ENCODE peak calls at places on chromosomes 6 and 20, in nine cellular contexts. One of them, this sample, is unnamed.

GRCh38 chr6:12548526-12548925 is 168.0 kb upstream of the PHACTR1 start:
- DNase-seq in body of pancreas: no peak
- DNase-seq in progenitor cell of endocrine pancreas: no peak
- DNase-seq in RWPE1: no peak
- DNase-seq in bronchial epithelial cell: no peak
- DNase-seq in cardiac muscle cell: peak
- DNase-seq in kidney epithelial cell: no peak
- DNase-seq in astrocyte of the spinal cord: peak
- DNase-seq in breast epithelium: no peak
- DNase-seq in this sample: no peak

GRCh38 chr6:154615483-154616025 is 105.1 kb upstream of the CNKSR3 start:
- DNase-seq in body of pancreas: peak
- DNase-seq in progenitor cell of endocrine pancreas: no peak
- DNase-seq in RWPE1: peak
- DNase-seq in bronchial epithelial cell: peak
- DNase-seq in cardiac muscle cell: peak
- DNase-seq in kidney epithelial cell: peak
- DNase-seq in astrocyte of the spinal cord: peak
- DNase-seq in breast epithelium: peak
- DNase-seq in this sample: no peak

GRCh38 chr6:3389390-3390167 is 67.3 kb downstream of the SLC22A23 start:
- DNase-seq in body of pancreas: no peak
- DNase-seq in progenitor cell of endocrine pancreas: no peak
- DNase-seq in RWPE1: peak
- DNase-seq in bronchial epithelial cell: no peak
- DNase-seq in cardiac muscle cell: peak
- DNase-seq in kidney epithelial cell: no peak
- DNase-seq in astrocyte of the spinal cord: peak
- DNase-seq in breast epithelium: peak
- DNase-seq in this sample: no peak

GRCh38 chr6:44067073-44067759 is 60.0 kb downstream of the MRPL14 start:
- DNase-seq in body of pancreas: no peak
- DNase-seq in progenitor cell of endocrine pancreas: no peak
- DNase-seq in RWPE1: no peak
- DNase-seq in bronchial epithelial cell: no peak
- DNase-seq in cardiac muscle cell: no peak
- DNase-seq in kidney epithelial cell: no peak
- DNase-seq in astrocyte of the spinal cord: no peak
- DNase-seq in breast epithelium: no peak
- DNase-seq in this sample: no peak

GRCh38 chr20:42308980-42309524 is 690.9 kb upstream of the CHD6 start:
- DNase-seq in body of pancreas: no peak
- DNase-seq in progenitor cell of endocrine pancreas: no peak
- DNase-seq in RWPE1: no peak
- DNase-seq in bronchial epithelial cell: no peak
- DNase-seq in cardiac muscle cell: no peak
- DNase-seq in kidney epithelial cell: no peak
- DNase-seq in astrocyte of the spinal cord: no peak
- DNase-seq in breast epithelium: no peak
- DNase-seq in this sample: no peak

GRCh38 chr6:2072450-2072849 is 173.0 kb downstream of the GMDS start:
- DNase-seq in body of pancreas: no peak
- DNase-seq in progenitor cell of endocrine pancreas: no peak
- DNase-seq in RWPE1: no peak
- DNase-seq in bronchial epithelial cell: no peak
- DNase-seq in cardiac muscle cell: peak
- DNase-seq in kidney epithelial cell: no peak
- DNase-seq in astrocyte of the spinal cord: peak
- DNase-seq in breast epithelium: no peak
- DNase-seq in this sample: no peak

GRCh38 chr6:145332001-145332400 is 403.3 kb downstream of the EPM2A start:
- DNase-seq in body of pancreas: no peak
- DNase-seq in progenitor cell of endocrine pancreas: no peak
- DNase-seq in RWPE1: peak
- DNase-seq in bronchial epithelial cell: peak
- DNase-seq in cardiac muscle cell: no peak
- DNase-seq in kidney epithelial cell: no peak
- DNase-seq in astrocyte of the spinal cord: no peak
- DNase-seq in breast epithelium: no peak
- DNase-seq in this sample: no peak

GRCh38 chr6:33904050-33904827 is 100.4 kb upstream of the MLN start:
- DNase-seq in body of pancreas: peak
- DNase-seq in progenitor cell of endocrine pancreas: no peak
- DNase-seq in RWPE1: no peak
- DNase-seq in bronchial epithelial cell: no peak
- DNase-seq in cardiac muscle cell: no peak
- DNase-seq in kidney epithelial cell: no peak
- DNase-seq in astrocyte of the spinal cord: no peak
- DNase-seq in breast epithelium: peak
- DNase-seq in this sample: no peak

GRCh38 chr20:35174458-35175216 is 2.8 kb downstream of the PROCR start:
- DNase-seq in body of pancreas: peak
- DNase-seq in progenitor cell of endocrine pancreas: no peak
- DNase-seq in RWPE1: peak
- DNase-seq in bronchial epithelial cell: no peak
- DNase-seq in cardiac muscle cell: no peak
- DNase-seq in kidney epithelial cell: no peak
- DNase-seq in astrocyte of the spinal cord: no peak
- DNase-seq in breast epithelium: no peak
- DNase-seq in this sample: no peak

GRCh38 chr6:56804996-56805395 is 149.9 kb upstream of the BEND6 start:
- DNase-seq in body of pancreas: no peak
- DNase-seq in progenitor cell of endocrine pancreas: no peak
- DNase-seq in RWPE1: peak
- DNase-seq in bronchial epithelial cell: peak
- DNase-seq in cardiac muscle cell: peak
- DNase-seq in kidney epithelial cell: no peak
- DNase-seq in astrocyte of the spinal cord: peak
- DNase-seq in breast epithelium: no peak
- DNase-seq in this sample: no peak

DNA sequence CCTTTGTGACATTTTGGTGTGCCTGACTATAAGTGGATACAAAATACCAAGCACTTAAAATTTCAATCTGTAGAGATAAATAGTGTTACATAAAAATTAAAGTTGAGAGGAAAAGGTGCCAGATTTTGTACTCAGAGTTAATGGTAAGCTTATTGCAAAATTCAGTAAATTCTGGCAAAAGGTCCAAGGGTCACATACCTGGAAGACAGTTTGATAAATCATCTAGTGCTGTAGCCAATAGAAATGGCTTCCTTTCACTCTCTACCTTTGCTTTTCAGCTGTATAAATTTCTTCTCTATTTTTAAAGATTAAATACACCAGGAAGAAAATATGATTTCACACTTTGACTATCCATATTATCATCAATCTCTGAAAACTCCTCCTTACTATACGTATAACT is 690.2 kb upstream of the NRSN1 start:
- DNase-seq in body of pancreas: no peak
- DNase-seq in progenitor cell of endocrine pancreas: no peak
- DNase-seq in RWPE1: no peak
- DNase-seq in bronchial epithelial cell: no peak
- DNase-seq in cardiac muscle cell: no peak
- DNase-seq in kidney epithelial cell: no peak
- DNase-seq in astrocyte of the spinal cord: no peak
- DNase-seq in breast epithelium: no peak
- DNase-seq in this sample: no peak
- TF ChIP-seq CTCF in body of pancreas: no peak
- TF ChIP-seq CTCF in progenitor cell of endocrine pancreas: no peak
- TF ChIP-seq CTCF in RWPE1: no peak
- TF ChIP-seq CTCF in bronchial epithelial cell: no peak
- TF ChIP-seq CTCF in cardiac muscle cell: no peak
- TF ChIP-seq CTCF in kidney epithelial cell: no peak
- TF ChIP-seq CTCF in astrocyte of the spinal cord: no peak
- TF ChIP-seq CTCF in breast epithelium: no peak
- TF ChIP-seq CTCF in this sample: no peak

GRCh38 chr20:51143652-51144051 is 120.7 kb upstream of the KCNG1 start:
- DNase-seq in body of pancreas: no peak
- DNase-seq in progenitor cell of endocrine pancreas: no peak
- DNase-seq in RWPE1: no peak
- DNase-seq in bronchial epithelial cell: no peak
- DNase-seq in cardiac muscle cell: no peak
- DNase-seq in kidney epithelial cell: no peak
- DNase-seq in astrocyte of the spinal cord: no peak
- DNase-seq in breast epithelium: no peak
- DNase-seq in this sample: no peak

GRCh38 chr20:51138576-51138975 is 115.7 kb upstream of the KCNG1 start:
- DNase-seq in body of pancreas: no peak
- DNase-seq in progenitor cell of endocrine pancreas: no peak
- DNase-seq in RWPE1: no peak
- DNase-seq in bronchial epithelial cell: no peak
- DNase-seq in cardiac muscle cell: no peak
- DNase-seq in kidney epithelial cell: no peak
- DNase-seq in astrocyte of the spinal cord: no peak
- DNase-seq in breast epithelium: no peak
- DNase-seq in this sample: no peak

GRCh38 chr20:51142448-51142847 is 119.5 kb upstream of the KCNG1 start:
- DNase-seq in body of pancreas: no peak
- DNase-seq in progenitor cell of endocrine pancreas: no peak
- DNase-seq in RWPE1: no peak
- DNase-seq in bronchial epithelial cell: peak
- DNase-seq in cardiac muscle cell: no peak
- DNase-seq in kidney epithelial cell: no peak
- DNase-seq in astrocyte of the spinal cord: no peak
- DNase-seq in breast epithelium: no peak
- DNase-seq in this sample: no peak

GRCh38 chr20:51140671-51141070 is 117.8 kb upstream of the KCNG1 start:
- DNase-seq in body of pancreas: no peak
- DNase-seq in progenitor cell of endocrine pancreas: no peak
- DNase-seq in RWPE1: no peak
- DNase-seq in bronchial epithelial cell: no peak
- DNase-seq in cardiac muscle cell: no peak
- DNase-seq in kidney epithelial cell: no peak
- DNase-seq in astrocyte of the spinal cord: no peak
- DNase-seq in breast epithelium: no peak
- DNase-seq in this sample: no peak

DNA sequence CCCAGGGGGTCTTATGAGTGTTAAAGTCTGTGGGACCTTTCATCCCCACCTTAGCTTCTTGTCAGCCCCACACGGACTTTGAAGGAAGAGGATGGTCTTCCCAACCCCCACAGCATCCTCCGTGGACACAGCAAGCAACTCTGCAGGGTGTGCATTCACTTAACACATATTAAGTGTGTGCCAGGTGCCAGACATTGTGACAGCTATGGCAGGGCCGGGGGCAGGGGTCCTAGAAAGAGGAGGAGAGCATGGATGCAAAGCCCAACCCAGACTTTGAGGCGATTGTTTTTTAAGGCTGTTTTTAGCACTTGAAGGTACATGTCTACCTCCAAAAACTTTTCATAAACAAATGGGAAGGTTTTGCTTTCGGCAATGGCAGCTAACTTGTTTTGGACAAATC is 121.6 kb upstream of the KCNG1 start:
- DNase-seq in body of pancreas: no peak
- DNase-seq in progenitor cell of endocrine pancreas: no peak
- DNase-seq in RWPE1: no peak
- DNase-seq in bronchial epithelial cell: no peak
- DNase-seq in cardiac muscle cell: no peak
- DNase-seq in kidney epithelial cell: no peak
- DNase-seq in astrocyte of the spinal cord: no peak
- DNase-seq in breast epithelium: no peak
- DNase-seq in this sample: no peak
- TF ChIP-seq CTCF in body of pancreas: no peak
- TF ChIP-seq CTCF in progenitor cell of endocrine pancreas: no peak
- TF ChIP-seq CTCF in RWPE1: no peak
- TF ChIP-seq CTCF in bronchial epithelial cell: no peak
- TF ChIP-seq CTCF in cardiac muscle cell: no peak
- TF ChIP-seq CTCF in kidney epithelial cell: no peak
- TF ChIP-seq CTCF in astrocyte of the spinal cord: no peak
- TF ChIP-seq CTCF in breast epithelium: no peak
- TF ChIP-seq CTCF in this sample: no peak

GRCh38 chr6:135087403-135087802 is 32.8 kb upstream of the HBS1L start:
- DNase-seq in body of pancreas: no peak
- DNase-seq in progenitor cell of endocrine pancreas: no peak
- DNase-seq in RWPE1: no peak
- DNase-seq in bronchial epithelial cell: no peak
- DNase-seq in cardiac muscle cell: no peak
- DNase-seq in kidney epithelial cell: no peak
- DNase-seq in astrocyte of the spinal cord: no peak
- DNase-seq in breast epithelium: no peak
- DNase-seq in this sample: no peak
- TF ChIP-seq CTCF in body of pancreas: no peak
- TF ChIP-seq CTCF in progenitor cell of endocrine pancreas: no peak
- TF ChIP-seq CTCF in RWPE1: no peak
- TF ChIP-seq CTCF in bronchial epithelial cell: no peak
- TF ChIP-seq CTCF in cardiac muscle cell: peak
- TF ChIP-seq CTCF in kidney epithelial cell: peak
- TF ChIP-seq CTCF in astrocyte of the spinal cord: peak
- TF ChIP-seq CTCF in breast epithelium: no peak
- TF ChIP-seq CTCF in this sample: no peak

GRCh38 chr20:51763965-51764602 is 4.1 kb downstream of the ATP9A start:
- DNase-seq in body of pancreas: no peak
- DNase-seq in progenitor cell of endocrine pancreas: no peak
- DNase-seq in RWPE1: no peak
- DNase-seq in bronchial epithelial cell: no peak
- DNase-seq in cardiac muscle cell: peak
- DNase-seq in kidney epithelial cell: no peak
- DNase-seq in astrocyte of the spinal cord: no peak
- DNase-seq in breast epithelium: no peak
- DNase-seq in this sample: no peak

GRCh38 chr20:51769941-51770615 is 1.9 kb upstream of the ATP9A start:
- DNase-seq in body of pancreas: no peak
- DNase-seq in progenitor cell of endocrine pancreas: no peak
- DNase-seq in RWPE1: no peak
- DNase-seq in bronchial epithelial cell: no peak
- DNase-seq in cardiac muscle cell: no peak
- DNase-seq in kidney epithelial cell: no peak
- DNase-seq in astrocyte of the spinal cord: no peak
- DNase-seq in breast epithelium: no peak
- DNase-seq in this sample: no peak

GRCh38 chr20:51768759-51769517 is 748 bp upstream of the ATP9A start:
- DNase-seq in body of pancreas: peak
- DNase-seq in progenitor cell of endocrine pancreas: no peak
- DNase-seq in RWPE1: no peak
- DNase-seq in bronchial epithelial cell: no peak
- DNase-seq in cardiac muscle cell: peak
- DNase-seq in kidney epithelial cell: no peak
- DNase-seq in astrocyte of the spinal cord: no peak
- DNase-seq in breast epithelium: no peak
- DNase-seq in this sample: no peak

GRCh38 chr20:51767867-51768758 is at the start of gene ATP9A:
- DNase-seq in body of pancreas: peak
- DNase-seq in progenitor cell of endocrine pancreas: peak
- DNase-seq in RWPE1: peak
- DNase-seq in bronchial epithelial cell: no peak
- DNase-seq in cardiac muscle cell: peak
- DNase-seq in kidney epithelial cell: no peak
- DNase-seq in astrocyte of the spinal cord: no peak
- DNase-seq in breast epithelium: no peak
- DNase-seq in this sample: no peak

GRCh38 chr20:51767018-51767866 is 948 bp downstream of the ATP9A start:
- DNase-seq in body of pancreas: peak
- DNase-seq in progenitor cell of endocrine pancreas: peak
- DNase-seq in RWPE1: peak
- DNase-seq in bronchial epithelial cell: peak
- DNase-seq in cardiac muscle cell: peak
- DNase-seq in kidney epithelial cell: peak
- DNase-seq in astrocyte of the spinal cord: no peak
- DNase-seq in breast epithelium: peak
- DNase-seq in this sample: peak
- TF ChIP-seq CTCF in body of pancreas: peak
- TF ChIP-seq CTCF in progenitor cell of endocrine pancreas: peak
- TF ChIP-seq CTCF in RWPE1: peak
- TF ChIP-seq CTCF in bronchial epithelial cell: peak
- TF ChIP-seq CTCF in cardiac muscle cell: peak
- TF ChIP-seq CTCF in kidney epithelial cell: peak
- TF ChIP-seq CTCF in astrocyte of the spinal cord: peak
- TF ChIP-seq CTCF in breast epithelium: peak
- TF ChIP-seq CTCF in this sample: peak

This sample was measured in type B pancreatic cell.